ENCODE peak calls at places on chromosomes 5 and 9, in seven cellular contexts. T, W, X, V, J, S and R are unnamed samples. For H3K79me2, the result is how much of the 10 kb centered on the place peaks cover.

GRCh38 chr9:70517926-70518325 is 103.5 kb upstream of the KLF9 start:
- DNase-seq in T (no peak), W (no peak), X (no peak), V (no peak), J (no peak), S (no peak), R (no peak)

GRCh38 chr9:109016132-109016531 is 2.8 kb upstream of the CTNNAL1 start:
- DNase-seq in T (no peak), W (no peak), X (no peak), V (no peak), J (no peak), S (peak), R (no peak)

GRCh38 chr5:56983593-56984361 is 31.9 kb upstream of the MIER3 start:
- DNase-seq in T (peak), W (no peak), X (no peak), V (no peak), J (no peak), S (no peak), R (no peak)

GRCh38 chr5:98936948-98937715 is 8.3 kb upstream of the CHD1 start:
- DNase-seq in T (no peak), W (no peak), X (no peak), V (no peak), J (no peak), S (peak), R (no peak)

GRCh38 chr5:180704362-180704761 is 35.5 kb downstream of the OR2Y1 start:
- DNase-seq in T (no peak), W (no peak), X (peak), V (no peak), J (peak), S (peak), R (no peak)

GRCh38 chr9:104906441-104907277 is 21.3 kb downstream of the ABCA1 start:
- DNase-seq in T (no peak), W (no peak), X (no peak), V (no peak), J (no peak), S (peak), R (no peak)

GRCh38 chr9:136151848-136152542 is 33.3 kb upstream of the TMEM250 start:
- DNase-seq in T (no peak), W (no peak), X (no peak), V (no peak), J (no peak), S (no peak), R (no peak)

GRCh38 chr5:160448886-160449285 is 27.2 kb downstream of the PTTG1 start:
- DNase-seq in T (no peak), W (no peak), X (no peak), V (no peak), J (no peak), S (no peak), R (no peak)

GRCh38 chr5:10677533-10677932 is 83.5 kb downstream of the DAP start:
- DNase-seq in T (no peak), W (no peak), X (no peak), V (no peak), J (no peak), S (no peak), R (no peak)

GRCh38 chr5:143771229-143772001 is 40.5 kb upstream of the HMHB1 start:
- DNase-seq in T (no peak), W (no peak), X (no peak), V (no peak), J (no peak), S (no peak), R (no peak)

GRCh38 chr9:129318121-129319075 is 140.3 kb upstream of the IER5L start:
- DNase-seq in T (no peak), W (peak), X (no peak), V (no peak), J (no peak), S (peak), R (no peak)

GRCh38 chr5:154477382-154478223 is 424 bp downstream of the HAND1 start:
- DNase-seq in T (peak), W (peak), X (peak), V (no peak), J (no peak), S (peak), R (no peak)

GRCh38 chr9:78539904-78540303 is 243.0 kb downstream of the PSAT1 start:
- DNase-seq in T (no peak), W (no peak), X (no peak), V (no peak), J (no peak), S (peak), R (no peak)

GRCh38 chr5:174065528-174066189 is 20.2 kb downstream of the NSG2 start:
- DNase-seq in T (peak), W (peak), X (peak), V (no peak), J (no peak), S (peak), R (no peak)

GRCh38 chr5:1374030-1374679 is 29.3 kb upstream of the CLPTM1L start:
- DNase-seq in T (no peak), W (no peak), X (no peak), V (no peak), J (no peak), S (no peak), R (no peak)

GRCh38 chr5:54529565-54529964 is 12.0 kb downstream of the SNX18 start:
- DNase-seq in T (no peak), W (no peak), X (no peak), V (no peak), J (no peak), S (peak), R (no peak)

GRCh38 chr5:137648361-137648760 is 87.5 kb downstream of the KLHL3 start:
- DNase-seq in T (no peak), W (no peak), X (no peak), V (no peak), J (no peak), S (no peak), R (no peak)

GRCh38 chr9:115944166-115944948 is 209.2 kb upstream of the PAPPA start:
- DNase-seq in T (peak), W (peak), X (peak), V (peak), J (no peak), S (peak), R (no peak)

GRCh38 chr9:110340306-110340705 is 2.6 kb upstream of the TXNDC8 start:
- DNase-seq in T (no peak), W (peak), X (peak), V (no peak), J (peak), S (peak), R (no peak)

GRCh38 chr5:43152946-43153345 is 32.2 kb downstream of the ZNF131 start:
- DNase-seq in T (no peak), W (no peak), X (no peak), V (no peak), J (no peak), S (peak), R (no peak)

GRCh38 chr5:38479315-38479904 is 77.0 kb downstream of the LIFR start:
- DNase-seq in T (no peak), W (no peak), X (no peak), V (no peak), J (no peak), S (no peak), R (no peak)

GRCh38 chr9:115531410-115532130 is 413.6 kb upstream of the TNC start:
- DNase-seq in T (no peak), W (no peak), X (no peak), V (no peak), J (no peak), S (peak), R (no peak)

GRCh38 chr5:116494784-116495480 is 79.7 kb downstream of the SEMA6A start:
- DNase-seq in T (no peak), W (peak), X (no peak), V (no peak), J (no peak), S (peak), R (no peak)

GRCh38 chr5:89120719-89121118 is 237.7 kb upstream of the MEF2C start:
- DNase-seq in T (peak), W (no peak), X (no peak), V (no peak), J (no peak), S (no peak), R (no peak)

GRCh38 chr9:98148486-98148885 is 29.5 kb upstream of the TRIM14 start:
- DNase-seq in T (no peak), W (no peak), X (no peak), V (no peak), J (no peak), S (no peak), R (no peak)

GRCh38 chr5:176658007-176658599 is 10.8 kb downstream of the TSPAN17 start:
- DNase-seq in T (peak), W (peak), X (peak), V (no peak), J (peak), S (peak), R (peak)

GRCh38 chr9:134356496-134357470 is 30.5 kb downstream of the RXRA start:
- DNase-seq in T (peak), W (no peak), X (no peak), V (no peak), J (no peak), S (peak), R (no peak)

GRCh38 chr9:87201316-87201715 is 254.0 kb upstream of the GAS1 start:
- DNase-seq in T (no peak), W (no peak), X (no peak), V (no peak), J (no peak), S (peak), R (no peak)

GRCh38 chr9:131773911-131774379 is 34.1 kb upstream of the RAPGEF1 start:
- DNase-seq in T (peak), W (peak), X (peak), V (no peak), J (no peak), S (peak), R (peak)

GRCh38 chr5:17132444-17133083 is 84.9 kb upstream of the BASP1 start:
- DNase-seq in T (peak), W (peak), X (peak), V (no peak), J (no peak), S (no peak), R (no peak)

DNA sequence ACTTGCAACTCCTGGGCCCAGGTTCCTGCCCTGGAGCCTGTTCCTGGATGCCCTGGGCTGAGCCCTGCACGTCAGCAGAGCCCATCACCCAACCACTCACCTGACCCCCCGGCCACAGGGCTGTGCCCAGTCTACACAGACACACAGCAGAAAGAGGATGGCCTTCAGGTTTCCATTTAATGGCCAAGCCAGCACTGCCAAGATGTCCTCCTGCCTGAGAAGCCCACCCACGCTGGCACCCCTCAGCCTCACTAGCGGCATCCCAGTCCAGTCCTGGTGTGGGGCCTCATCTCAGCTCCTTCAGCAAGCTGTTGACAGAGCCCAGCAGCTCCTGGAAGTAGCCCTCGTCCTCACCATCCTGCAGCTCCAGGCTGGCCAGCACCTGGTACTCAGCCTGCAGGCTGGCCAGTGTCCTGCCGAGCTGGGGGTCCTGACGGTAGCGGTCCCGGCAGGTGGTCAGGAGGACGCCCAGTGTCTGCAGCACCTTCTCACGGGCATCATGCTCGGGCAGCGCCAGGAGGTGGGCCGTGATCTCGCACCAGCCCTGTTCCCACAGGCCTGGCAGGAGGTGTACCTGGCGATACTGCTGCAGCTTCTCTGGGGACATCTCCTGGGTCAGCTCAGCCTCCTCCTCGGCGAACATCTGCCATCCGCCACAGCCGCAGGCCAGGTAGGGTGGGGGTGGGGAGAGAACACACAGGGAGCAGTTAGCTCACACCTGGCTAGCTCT is 71.9 kb upstream of the LRRTM2 start:
- DNase-seq in T (no peak), W (no peak), X (no peak), V (no peak), J (no peak), S (no peak), R (no peak)
- H3K4me2 ChIP-seq in T (no peak), W (no peak), X (no peak), V (no peak), J (no peak), S (no peak), R (no peak)

GRCh38 chr5:119313876-119314605 is 41.8 kb upstream of the TNFAIP8 start:
- DNase-seq in T (no peak), W (peak), X (peak), V (no peak), J (no peak), S (no peak), R (no peak)

GRCh38 chr5:119318256-119318914 is 37.4 kb upstream of the TNFAIP8 start:
- DNase-seq in T (no peak), W (no peak), X (no peak), V (no peak), J (no peak), S (no peak), R (no peak)

GRCh38 chr5:119316116-119316515 is 39.7 kb upstream of the TNFAIP8 start:
- DNase-seq in T (no peak), W (no peak), X (peak), V (no peak), J (no peak), S (no peak), R (no peak)

GRCh38 chr5:119313207-119313606 is 42.6 kb upstream of the TNFAIP8 start:
- DNase-seq in T (no peak), W (no peak), X (no peak), V (no peak), J (no peak), S (no peak), R (peak)

DNA sequence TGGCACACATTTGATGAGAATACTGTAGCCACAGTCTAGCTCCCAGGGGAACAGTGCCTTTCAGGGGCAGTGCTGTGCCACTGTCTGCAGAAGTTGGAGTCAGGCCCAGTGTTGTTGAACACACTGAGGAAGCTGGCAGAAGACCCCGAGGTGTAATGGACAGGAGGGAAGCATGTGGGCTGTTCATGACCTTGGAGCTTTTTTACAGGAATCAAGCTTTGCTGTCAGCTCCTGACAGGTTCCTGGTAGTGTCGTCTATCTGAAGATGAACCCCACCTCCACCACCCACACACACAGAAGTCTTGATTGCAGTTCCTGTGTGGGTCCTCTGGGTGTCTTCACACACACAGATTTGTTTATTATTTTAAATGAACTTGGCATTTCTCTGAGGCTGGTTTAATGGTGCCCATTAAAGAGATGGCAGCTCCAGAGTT is 40.3 kb upstream of the TNFAIP8 start:
- DNase-seq in T (peak), W (no peak), X (peak), V (no peak), J (no peak), S (no peak), R (peak)
- H3K79me2 ChIP-seq in T (under half), W (under half), X (under half), V (under half), J (under half), S (under half), R (half or more)

GRCh38 chr5:136011427-136012001 is 17.3 kb upstream of the TGFBI start:
- DNase-seq in T (peak), W (no peak), X (no peak), V (no peak), J (peak), S (peak), R (no peak)
- H3K4me3 ChIP-seq in T (no peak), W (no peak), X (no peak), V (no peak), J (no peak), S (no peak), R (no peak)

DNA sequence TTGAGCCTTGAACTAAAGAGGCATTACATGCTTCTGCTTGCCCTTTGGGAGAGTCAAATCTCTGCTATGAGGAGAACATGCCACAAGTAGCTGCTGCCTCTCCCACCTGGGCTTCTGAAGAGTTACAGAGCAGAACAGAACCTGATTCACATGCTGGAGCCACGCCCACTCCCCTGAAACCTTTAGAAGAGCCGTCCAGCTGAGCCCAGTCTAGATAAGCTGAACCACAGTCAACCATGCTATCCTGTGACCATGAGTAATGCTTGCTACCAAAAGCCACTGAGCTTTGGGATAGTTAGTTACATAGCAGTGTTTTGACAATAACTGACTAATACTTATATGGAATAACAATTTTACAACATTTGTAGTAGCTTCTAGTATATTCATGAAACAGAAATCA is 111.0 kb upstream of the VCAN start:
- DNase-seq in T (peak), W (no peak), X (peak), V (no peak), J (peak), S (no peak), R (no peak)
- H3K4me2 ChIP-seq in T (no peak), W (no peak), X (no peak), V (no peak), J (peak), S (no peak), R (no peak)

GRCh38 chr9:33025572-33026347 is 687 bp downstream of the DNAJA1 start:
- DNase-seq in T (peak), W (peak), X (peak), V (no peak), J (no peak), S (peak), R (peak)

GRCh38 chr9:33022755-33023154 is 2.3 kb upstream of the DNAJA1 start:
- DNase-seq in T (no peak), W (no peak), X (no peak), V (no peak), J (no peak), S (no peak), R (no peak)

GRCh38 chr9:33024126-33024965 is 727 bp upstream of the DNAJA1 start:
- DNase-seq in T (peak), W (peak), X (peak), V (no peak), J (peak), S (peak), R (peak)

GRCh38 chr9:33023661-33024060 is 1.4 kb upstream of the DNAJA1 start:
- DNase-seq in T (no peak), W (no peak), X (no peak), V (no peak), J (no peak), S (no peak), R (no peak)

GRCh38 chr9:33024966-33025571 is at the start of gene DNAJA1:
- DNase-seq in T (peak), W (peak), X (peak), V (no peak), J (peak), S (peak), R (peak)
- H3K79me2 ChIP-seq in T (half or more), W (half or more), X (half or more), V (half or more), J (half or more), S (half or more), R (half or more)

GRCh38 chr9:114338187-114338586 is 8.5 kb downstream of the ORM2 start:
- DNase-seq in T (no peak), W (no peak), X (no peak), V (no peak), J (no peak), S (no peak), R (no peak)

GRCh38 chr9:114335745-114336144 is 6.1 kb downstream of the ORM2 start:
- DNase-seq in T (no peak), W (no peak), X (no peak), V (no peak), J (no peak), S (no peak), R (no peak)

GRCh38 chr9:114336699-114337395 is 7.2 kb downstream of the ORM2 start:
- DNase-seq in T (no peak), W (no peak), X (no peak), V (no peak), J (no peak), S (no peak), R (no peak)

GRCh38 chr9:114336157-114336556 is 6.5 kb downstream of the ORM2 start:
- DNase-seq in T (no peak), W (no peak), X (no peak), V (no peak), J (no peak), S (no peak), R (no peak)

DNA sequence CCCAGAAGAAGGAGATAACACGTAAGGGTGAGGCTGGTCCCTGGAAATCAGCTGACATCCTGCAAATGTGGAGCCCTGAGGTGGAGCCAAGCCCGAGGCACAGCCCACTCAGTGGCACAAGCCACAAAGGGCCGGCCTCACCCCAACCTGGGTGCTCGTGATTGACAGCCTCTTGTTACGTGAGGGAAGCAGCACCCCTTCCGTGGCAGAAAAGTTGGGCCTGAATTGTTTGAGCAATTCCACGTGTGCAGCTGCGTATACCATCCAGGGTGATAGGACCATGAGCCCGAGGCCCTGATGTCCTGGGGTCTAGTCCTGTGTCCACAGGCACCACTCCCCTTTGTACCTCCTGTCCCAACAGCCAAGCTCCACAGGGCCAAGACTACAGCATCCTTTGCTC is 4.8 kb downstream of the ORM2 start:
- DNase-seq in T (no peak), W (no peak), X (no peak), V (no peak), J (no peak), S (no peak), R (no peak)
- H3K4me3 ChIP-seq in T (no peak), W (no peak), X (no peak), V (no peak), J (no peak), S (no peak), R (no peak)

DNA sequence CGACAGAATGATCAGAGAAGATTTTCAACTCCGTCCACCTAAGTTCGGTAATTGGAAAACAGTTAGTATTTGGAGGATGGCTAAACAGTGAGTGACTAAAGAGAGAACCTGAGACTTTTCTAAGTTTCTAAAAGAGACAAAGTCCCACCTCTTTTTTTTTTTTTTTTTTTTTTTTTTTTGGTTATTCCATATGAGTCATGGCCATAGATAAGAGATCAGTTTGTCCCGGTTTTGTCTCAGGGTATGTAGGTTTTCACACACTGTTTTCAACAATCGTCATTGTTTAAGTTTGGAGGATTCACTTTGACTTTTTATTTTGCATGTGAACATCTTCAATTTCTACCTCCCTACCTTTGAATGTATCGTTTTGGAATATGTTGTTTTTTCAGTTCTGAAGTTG is 85.8 kb downstream of the NTRK2 start:
- DNase-seq in T (no peak), W (no peak), X (no peak), V (no peak), J (no peak), S (peak), R (no peak)
- H3K4me2 ChIP-seq in T (no peak), W (no peak), X (no peak), V (no peak), J (no peak), S (no peak), R (no peak)